ENCODE peak calls at places on chromosomes 13 and 19, in nine cellular contexts. G is NB4, V is astrocyte of the cerebellum, M is ascending aorta, J is Peyer's patch, T is glutamatergic neuron, W is WERI-Rb-1, F is stomach, Z is H1. B is an unnamed sample.

GRCh38 chr13:71867101-71867814 is at the start of gene DACH1:
- DNase-seq in T (peak), W (peak), G (peak), M (no peak), Z (peak), F (peak), J (peak), V (peak), B (no peak)

GRCh38 chr13:47188802-47189201 is 291.9 kb upstream of the HTR2A start:
- DNase-seq in M (no peak), V (no peak), J (no peak), G (peak), Z (no peak), T (no peak), F (no peak), W (no peak), B (peak)

GRCh38 chr19:28319208-28319607 is 893.7 kb downstream of the UQCRFS1 start:
- DNase-seq in V (no peak), Z (no peak), W (no peak), F (no peak), M (no peak), J (no peak), G (no peak), T (no peak), B (no peak)

GRCh38 chr13:113625965-113626661 is 31.9 kb downstream of the ATP4B start:
- DNase-seq in G (no peak), J (peak), M (no peak), T (peak), W (no peak), V (peak), F (no peak), Z (no peak), B (peak)

GRCh38 chr19:10543059-10543419 is 665 bp upstream of the ATG4D start:
- DNase-seq in J (no peak), T (no peak), Z (no peak), W (no peak), G (peak), M (no peak), V (no peak), F (no peak), B (no peak)

GRCh38 chr19:8489591-8490394 is 12.6 kb downstream of the PRAM1 start:
- DNase-seq in M (no peak), J (no peak), Z (no peak), V (no peak), T (no peak), F (no peak), G (peak), W (no peak), B (no peak)

GRCh38 chr19:49019242-49019932 is 2.5 kb upstream of the LHB start:
- DNase-seq in W (peak), J (peak), G (peak), T (peak), Z (peak), F (peak), V (no peak), M (no peak), B (no peak)

GRCh38 chr19:13151605-13152355 is 1.6 kb downstream of the IER2 start:
- DNase-seq in F (peak), J (peak), W (peak), Z (peak), V (peak), T (peak), G (peak), M (peak), B (peak)

GRCh38 chr19:6362351-6362801 is 1.0 kb downstream of the CLPP start:
- DNase-seq in W (no peak), T (no peak), M (no peak), F (no peak), Z (no peak), J (no peak), V (no peak), G (no peak), B (no peak)

GRCh38 chr13:51453308-51453958 is 597 bp upstream of the INTS6 start:
- DNase-seq in F (no peak), Z (no peak), V (no peak), J (peak), G (peak), W (peak), T (peak), M (no peak), B (no peak)

GRCh38 chr13:55632402-55632801 is 1508.3 kb upstream of the PRR20A start:
- DNase-seq in Z (no peak), J (no peak), M (no peak), F (no peak), W (no peak), V (no peak), G (no peak), T (no peak), B (no peak)

GRCh38 chr13:43880930-43881329 is 1.2 kb downstream of the LACC1 start:
- DNase-seq in Z (no peak), T (no peak), W (no peak), M (no peak), G (no peak), F (no peak), J (no peak), V (no peak), B (no peak)

GRCh38 chr19:1757468-1758230 is 4.3 kb downstream of the ONECUT3 start:
- DNase-seq in V (no peak), F (no peak), M (no peak), G (no peak), J (no peak), T (no peak), Z (no peak), W (no peak), B (no peak)

GRCh38 chr19:4120531-4120930 is 3.4 kb downstream of the MAP2K2 start:
- DNase-seq in F (no peak), J (no peak), T (no peak), W (no peak), V (peak), M (no peak), G (no peak), Z (no peak), B (no peak)

GRCh38 chr19:31570718-31571117 is 221.5 kb upstream of the TSHZ3 start:
- DNase-seq in W (no peak), F (no peak), J (no peak), V (no peak), G (no peak), T (no peak), Z (no peak), M (no peak), B (no peak)

GRCh38 chr13:91470084-91470621 is 71.7 kb downstream of the GPC5 start:
- DNase-seq in M (no peak), J (no peak), V (no peak), W (no peak), T (no peak), F (no peak), Z (no peak), G (no peak), B (no peak)

GRCh38 chr19:49887037-49887652 is 9.5 kb downstream of the IL4I1 start:
- DNase-seq in M (no peak), J (no peak), G (no peak), W (no peak), V (no peak), Z (no peak), F (no peak), T (peak), B (no peak)

GRCh38 chr13:114115191-114115671 is 17.2 kb downstream of the RASA3 start:
- DNase-seq in Z (no peak), V (no peak), T (no peak), F (peak), G (peak), J (peak), W (peak), M (peak), B (no peak)

GRCh38 chr13:73273737-73274136 is 214.9 kb downstream of the KLF5 start:
- DNase-seq in G (no peak), J (no peak), W (no peak), F (no peak), Z (no peak), V (peak), M (no peak), T (no peak), B (peak)

DNA sequence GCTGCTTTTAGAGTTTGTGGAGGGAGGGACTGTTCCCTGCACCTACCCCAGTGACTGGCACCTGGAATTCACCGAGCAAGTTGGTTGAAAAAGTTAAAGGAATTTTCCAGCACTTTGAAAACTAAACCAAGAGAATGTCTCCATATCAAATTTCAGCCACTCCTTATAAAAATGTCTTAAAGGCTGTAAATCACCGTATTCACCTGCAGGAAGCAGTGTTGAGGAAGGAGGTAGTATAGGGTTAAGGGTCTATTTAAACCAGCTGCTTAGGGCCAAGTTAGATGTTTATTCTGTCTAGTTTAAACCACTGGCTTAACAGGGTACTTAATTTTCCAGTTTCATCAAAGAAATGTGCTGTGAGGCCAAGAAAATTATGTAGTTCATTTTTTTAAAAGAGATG is 3.8 kb upstream of the RAB20 start:
- DNase-seq in G (no peak), W (no peak), V (no peak), Z (no peak), F (no peak), M (no peak), T (no peak), J (no peak), B (no peak)
- TF ChIP-seq CTCF in G (no peak), W (no peak), V (no peak), Z (no peak), F (no peak), M (no peak), T (no peak), J (no peak), B (no peak)

GRCh38 chr19:35264281-35265125 is 4.3 kb upstream of the USF2 start:
- DNase-seq in G (no peak), T (no peak), F (peak), J (peak), V (no peak), M (no peak), W (peak), Z (no peak), B (no peak)
- TF ChIP-seq CTCF in G (no peak), T (no peak), F (no peak), J (no peak), V (no peak), M (no peak), W (no peak), Z (no peak), B (no peak)

GRCh38 chr19:18853755-18854427 is 22.1 kb downstream of the UPF1 start:
- DNase-seq in G (no peak), T (no peak), W (no peak), V (no peak), F (no peak), J (no peak), M (no peak), Z (no peak), B (no peak)
- TF ChIP-seq CTCF in G (no peak), T (no peak), W (peak), V (no peak), F (no peak), J (no peak), M (no peak), Z (peak), B (no peak)

GRCh38 chr13:23161176-23161825 is 19.5 kb upstream of the SGCG start:
- DNase-seq in M (no peak), J (no peak), V (no peak), F (no peak), G (no peak), Z (no peak), T (no peak), W (no peak), B (no peak)

GRCh38 chr13:23160241-23161175 is 20.3 kb upstream of the SGCG start:
- DNase-seq in W (no peak), G (peak), M (no peak), F (no peak), T (peak), Z (peak), J (no peak), V (no peak), B (no peak)

GRCh38 chr13:23159205-23159586 is 21.6 kb upstream of the SGCG start:
- DNase-seq in V (peak), M (no peak), F (no peak), Z (peak), W (peak), G (peak), J (no peak), T (peak), B (no peak)

DNA sequence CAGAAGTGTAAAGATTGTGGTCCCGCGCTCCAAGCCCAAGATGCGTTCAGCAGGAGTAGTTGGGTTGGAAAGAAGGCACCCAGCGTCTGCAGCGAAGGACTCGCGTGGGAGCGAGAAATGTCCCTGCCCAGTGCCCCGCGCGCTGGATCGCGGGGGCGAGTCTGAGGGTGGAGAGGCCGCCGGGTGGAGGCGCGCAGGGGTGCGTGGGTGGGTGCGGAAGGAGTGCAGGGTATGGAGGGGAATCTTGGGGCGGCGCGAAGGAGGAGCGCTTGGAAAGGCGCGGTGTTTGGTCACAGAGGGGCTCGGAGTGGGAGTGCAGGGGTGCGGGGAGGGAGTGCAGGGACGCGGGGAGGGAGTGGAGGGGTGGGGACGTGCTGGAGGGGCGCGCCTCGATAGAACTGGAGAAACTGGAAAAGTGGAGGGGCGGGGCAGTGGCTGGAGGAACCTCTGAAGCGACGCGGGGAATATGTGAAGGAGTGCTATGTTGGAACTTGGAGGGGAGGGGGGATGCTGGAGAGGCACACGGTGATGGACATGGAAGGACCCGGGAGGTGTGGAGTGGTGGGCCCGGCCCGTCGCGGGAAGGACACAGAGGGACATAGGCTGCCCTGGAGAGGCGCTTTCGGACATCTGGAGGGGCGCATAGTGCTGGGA is 21.1 kb upstream of the SGCG start:
- DNase-seq in Z (no peak), W (no peak), G (no peak), V (no peak), T (peak), F (no peak), J (no peak), M (no peak), B (no peak)
- TF ChIP-seq CTCF in Z (no peak), W (no peak), G (no peak), V (no peak), T (peak), F (no peak), J (no peak), M (no peak), B (no peak)

DNA sequence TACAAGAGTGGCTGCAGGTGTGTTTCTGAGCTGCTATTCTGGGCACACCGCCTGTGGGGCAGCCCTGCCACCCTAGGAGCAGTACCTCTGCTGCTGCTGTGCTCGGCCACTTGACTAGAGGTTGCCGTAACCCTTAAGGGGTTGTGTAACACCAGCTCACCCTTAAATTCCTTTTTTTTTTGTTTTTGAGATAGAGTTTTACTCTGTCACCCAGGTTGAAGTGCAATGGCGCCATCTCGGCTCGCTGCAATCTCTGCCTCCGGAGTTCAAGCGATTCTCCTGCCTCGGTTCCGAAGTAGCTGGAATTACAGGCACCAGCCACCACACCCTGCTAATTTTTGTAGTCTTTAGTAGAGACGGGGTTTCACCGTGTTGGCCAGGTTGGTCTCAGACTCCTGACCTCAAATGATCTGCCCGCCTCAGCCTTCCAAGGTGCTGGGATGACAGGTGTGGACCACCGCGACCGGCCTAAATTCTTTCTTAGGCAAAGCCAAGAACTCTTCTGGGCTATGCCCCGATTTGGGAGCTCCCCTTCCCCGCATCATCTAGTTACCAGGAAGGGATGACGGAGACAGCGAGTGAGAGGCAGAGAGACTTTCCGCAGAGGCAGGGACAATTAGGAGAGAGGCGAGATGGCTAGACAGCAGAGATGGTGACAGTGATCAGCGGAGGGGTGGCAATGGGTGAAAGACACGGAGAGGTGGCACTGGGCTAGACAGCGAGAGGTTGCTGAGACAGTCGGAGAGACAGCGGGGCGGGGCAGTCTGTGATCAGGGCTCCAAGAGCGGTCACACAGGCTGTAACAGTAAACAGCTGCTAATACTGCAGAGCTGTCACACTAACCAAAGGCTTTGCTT is 4.4 kb upstream of the LILRA5 start:
- DNase-seq in G (no peak), M (no peak), T (no peak), F (no peak), Z (no peak), W (no peak), J (no peak), V (no peak), B (no peak)
- TF ChIP-seq CTCF in G (no peak), M (no peak), T (no peak), F (no peak), Z (no peak), W (no peak), J (no peak), V (no peak), B (no peak)

GRCh38 chr13:84847107-84847506 is 952.1 kb downstream of the SLITRK6 start:
- DNase-seq in M (no peak), G (no peak), J (no peak), F (no peak), Z (no peak), V (no peak), T (no peak), W (no peak), B (no peak)

GRCh38 chr13:84845875-84846619 is 953.2 kb downstream of the SLITRK6 start:
- DNase-seq in T (no peak), G (no peak), M (no peak), Z (no peak), J (no peak), F (no peak), W (no peak), V (no peak), B (no peak)

GRCh38 chr13:84843368-84843767 is 955.9 kb downstream of the SLITRK6 start:
- DNase-seq in M (no peak), Z (no peak), J (no peak), F (no peak), T (no peak), W (no peak), G (no peak), V (no peak), B (no peak)

GRCh38 chr13:84844473-84844872 is 954.7 kb downstream of the SLITRK6 start:
- DNase-seq in J (no peak), T (no peak), W (no peak), G (peak), V (peak), M (no peak), Z (no peak), F (no peak), B (no peak)
- TF ChIP-seq CTCF in J (no peak), T (peak), W (peak), G (peak), V (peak), M (no peak), Z (peak), F (no peak), B (peak)

GRCh38 chr19:14475251-14476073 is at the start of gene PTGER1:
- DNase-seq in J (no peak), W (peak), M (no peak), G (peak), T (peak), Z (peak), V (no peak), F (no peak), B (no peak)
- TF ChIP-seq CTCF in J (no peak), W (peak), M (peak), G (no peak), T (no peak), Z (peak), V (peak), F (no peak), B (peak)